ENCODE peak calls at places on chromosomes 3 and 15, in seven cellular contexts. One of them, this sample, is unnamed.

GRCh38 chr3:196207833-196208607 is 3.2 kb downstream of the ZDHHC19 start:
- DNase-seq in type B pancreatic cell: no peak
- DNase-seq in stimulated activated CD4-positive, alpha-beta T cell treated with anti-CD3 and anti-CD28 coated beads, Interleukin-12 subunit alpha, Interleukin-12 subunit beta, amount 100 ng/mL, for 4 hours: peak; percentile 57
- DNase-seq in RPMI8226: no peak
- DNase-seq in hepatocyte: peak; percentile 66
- DNase-seq in T-cell: peak; percentile 50
- DNase-seq in left ventricle myocardium superior: peak; percentile 52
- DNase-seq in this sample: peak; percentile 31

GRCh38 chr15:35038655-35039534 is 46.2 kb downstream of the NANOGP8 start:
- DNase-seq in left ventricle myocardium superior: no peak
- DNase-seq in RPMI8226: no peak
- DNase-seq in T-cell: no peak
- DNase-seq in type B pancreatic cell: no peak
- DNase-seq in stimulated activated CD4-positive, alpha-beta T cell treated with anti-CD3 and anti-CD28 coated beads, Interleukin-12 subunit alpha, Interleukin-12 subunit beta, amount 100 ng/mL, for 4 hours: no peak
- DNase-seq in hepatocyte: no peak
- DNase-seq in this sample: no peak

GRCh38 chr3:42742259-42742658 is 30.8 kb downstream of the CCDC13 start:
- DNase-seq in RPMI8226: no peak
- DNase-seq in type B pancreatic cell: no peak
- DNase-seq in hepatocyte: no peak
- DNase-seq in left ventricle myocardium superior: no peak
- DNase-seq in T-cell: no peak
- DNase-seq in stimulated activated CD4-positive, alpha-beta T cell treated with anti-CD3 and anti-CD28 coated beads, Interleukin-12 subunit alpha, Interleukin-12 subunit beta, amount 100 ng/mL, for 4 hours: no peak
- DNase-seq in this sample: no peak

GRCh38 chr3:13145131-13145825 is 72.0 kb upstream of the IQSEC1 start:
- DNase-seq in type B pancreatic cell: no peak
- DNase-seq in T-cell: no peak
- DNase-seq in left ventricle myocardium superior: peak; percentile 8
- DNase-seq in stimulated activated CD4-positive, alpha-beta T cell treated with anti-CD3 and anti-CD28 coated beads, Interleukin-12 subunit alpha, Interleukin-12 subunit beta, amount 100 ng/mL, for 4 hours: no peak
- DNase-seq in hepatocyte: no peak
- DNase-seq in RPMI8226: no peak
- DNase-seq in this sample: no peak

GRCh38 chr15:80615783-80616391 is 79.2 kb upstream of the ABHD17C start:
- DNase-seq in RPMI8226: peak; percentile 63
- DNase-seq in T-cell: no peak
- DNase-seq in left ventricle myocardium superior: peak; percentile 81
- DNase-seq in type B pancreatic cell: no peak
- DNase-seq in hepatocyte: peak; percentile 55
- DNase-seq in stimulated activated CD4-positive, alpha-beta T cell treated with anti-CD3 and anti-CD28 coated beads, Interleukin-12 subunit alpha, Interleukin-12 subunit beta, amount 100 ng/mL, for 4 hours: no peak
- DNase-seq in this sample: peak; percentile 77

GRCh38 chr15:40413036-40413435 is 7.4 kb downstream of the IVD start:
- DNase-seq in T-cell: no peak
- DNase-seq in left ventricle myocardium superior: no peak
- DNase-seq in stimulated activated CD4-positive, alpha-beta T cell treated with anti-CD3 and anti-CD28 coated beads, Interleukin-12 subunit alpha, Interleukin-12 subunit beta, amount 100 ng/mL, for 4 hours: no peak
- DNase-seq in hepatocyte: no peak
- DNase-seq in RPMI8226: no peak
- DNase-seq in type B pancreatic cell: no peak
- DNase-seq in this sample: no peak

GRCh38 chr3:138381950-138382715 is 33.8 kb downstream of the MRAS start:
- DNase-seq in stimulated activated CD4-positive, alpha-beta T cell treated with anti-CD3 and anti-CD28 coated beads, Interleukin-12 subunit alpha, Interleukin-12 subunit beta, amount 100 ng/mL, for 4 hours: no peak
- DNase-seq in type B pancreatic cell: no peak
- DNase-seq in T-cell: no peak
- DNase-seq in left ventricle myocardium superior: peak; percentile 82
- DNase-seq in hepatocyte: peak; percentile 56
- DNase-seq in RPMI8226: no peak
- DNase-seq in this sample: no peak

GRCh38 chr15:60903221-60903620 is 325.9 kb downstream of the RORA start:
- DNase-seq in left ventricle myocardium superior: no peak
- DNase-seq in RPMI8226: no peak
- DNase-seq in T-cell: no peak
- DNase-seq in type B pancreatic cell: no peak
- DNase-seq in stimulated activated CD4-positive, alpha-beta T cell treated with anti-CD3 and anti-CD28 coated beads, Interleukin-12 subunit alpha, Interleukin-12 subunit beta, amount 100 ng/mL, for 4 hours: no peak
- DNase-seq in hepatocyte: no peak
- DNase-seq in this sample: no peak

GRCh38 chr3:72690646-72691045 is 157.6 kb downstream of the SHQ1 start:
- DNase-seq in stimulated activated CD4-positive, alpha-beta T cell treated with anti-CD3 and anti-CD28 coated beads, Interleukin-12 subunit alpha, Interleukin-12 subunit beta, amount 100 ng/mL, for 4 hours: no peak
- DNase-seq in left ventricle myocardium superior: no peak
- DNase-seq in RPMI8226: no peak
- DNase-seq in T-cell: no peak
- DNase-seq in type B pancreatic cell: no peak
- DNase-seq in hepatocyte: no peak
- DNase-seq in this sample: no peak

GRCh38 chr3:177538064-177538742 is 340.9 kb upstream of the TBL1XR1 start:
- DNase-seq in left ventricle myocardium superior: peak; percentile 56
- DNase-seq in stimulated activated CD4-positive, alpha-beta T cell treated with anti-CD3 and anti-CD28 coated beads, Interleukin-12 subunit alpha, Interleukin-12 subunit beta, amount 100 ng/mL, for 4 hours: no peak
- DNase-seq in T-cell: no peak
- DNase-seq in hepatocyte: no peak
- DNase-seq in type B pancreatic cell: no peak
- DNase-seq in RPMI8226: no peak
- DNase-seq in this sample: no peak

GRCh38 chr3:14533457-14533958 is 6.6 kb downstream of the GRIP2 start:
- DNase-seq in stimulated activated CD4-positive, alpha-beta T cell treated with anti-CD3 and anti-CD28 coated beads, Interleukin-12 subunit alpha, Interleukin-12 subunit beta, amount 100 ng/mL, for 4 hours: no peak
- DNase-seq in RPMI8226: no peak
- DNase-seq in hepatocyte: no peak
- DNase-seq in left ventricle myocardium superior: no peak
- DNase-seq in type B pancreatic cell: no peak
- DNase-seq in T-cell: no peak
- DNase-seq in this sample: no peak

This sample was measured in KBM-7.